ENCODE peak calls at places on chromosomes 3 and 15, in five cellular contexts. U, J, S, B and A are unnamed samples.

GRCh38 chr15:22979699-22980188 is 424 bp downstream of the CYFIP1 start:
- DNase-seq in U (peak), J (no peak), S (no peak), B (no peak), A (no peak)

GRCh38 chr3:44468572-44469520 is 8.6 kb downstream of the ZNF445 start:
- DNase-seq in U (no peak), J (no peak), S (no peak), B (no peak), A (no peak)

GRCh38 chr3:79361748-79362378 is 405.9 kb downstream of the ROBO1 start:
- DNase-seq in U (peak), J (no peak), S (no peak), B (peak), A (no peak)

GRCh38 chr15:52011711-52012144 is 7.3 kb upstream of the MAPK6 start:
- DNase-seq in U (no peak), J (no peak), S (no peak), B (peak), A (no peak)

GRCh38 chr3:122944671-122945151 is 82.9 kb downstream of the SEMA5B start:
- DNase-seq in U (no peak), J (no peak), S (no peak), B (no peak), A (no peak)

GRCh38 chr3:49260711-49261357 is 16.2 kb downstream of the C3orf62 start:
- DNase-seq in U (no peak), J (no peak), S (no peak), B (peak), A (no peak)

GRCh38 chr3:125990253-125990970 is 21.4 kb downstream of the ROPN1B start:
- DNase-seq in U (peak), J (peak), S (peak), B (peak), A (peak)

GRCh38 chr15:52392008-52392687 is 96.5 kb upstream of the MYO5C start:
- DNase-seq in U (no peak), J (peak), S (no peak), B (no peak), A (peak)

GRCh38 chr15:101244039-101244781 is 7.6 kb downstream of the CHSY1 start:
- DNase-seq in U (no peak), J (no peak), S (no peak), B (peak), A (no peak)

GRCh38 chr3:128228366-128228910 is 75.2 kb downstream of the EEFSEC start:
- DNase-seq in U (no peak), J (no peak), S (no peak), B (no peak), A (no peak)

GRCh38 chr3:96619475-96619874 is 194.9 kb upstream of the EPHA6 start:
- DNase-seq in U (no peak), J (no peak), S (no peak), B (no peak), A (no peak)

GRCh38 chr3:139629033-139629432 is 48.7 kb downstream of the NMNAT3 start:
- DNase-seq in U (peak), J (no peak), S (no peak), B (peak), A (no peak)

GRCh38 chr3:171541181-171541580 is 81.0 kb upstream of the TNIK start:
- DNase-seq in U (no peak), J (no peak), S (no peak), B (no peak), A (no peak)

GRCh38 chr3:13963137-13963886 is 83.4 kb upstream of the WNT7A start:
- DNase-seq in U (no peak), J (no peak), S (no peak), B (no peak), A (no peak)

GRCh38 chr15:65393557-65393956 is 15.8 kb upstream of the IGDCC3 start:
- DNase-seq in U (no peak), J (no peak), S (no peak), B (no peak), A (no peak)

GRCh38 chr3:171821778-171822358 is 11.6 kb upstream of the PLD1 start:
- DNase-seq in U (no peak), J (no peak), S (no peak), B (no peak), A (no peak)

GRCh38 chr3:30626443-30627181 is 20.2 kb downstream of the TGFBR2 start:
- DNase-seq in U (no peak), J (no peak), S (no peak), B (no peak), A (no peak)
- TF ChIP-seq SUZ12 in U (no peak), J (no peak), S (no peak), B (no peak), A (no peak)

GRCh38 chr3:9770276-9770812 is 597 bp upstream of the CAMK1 start:
- DNase-seq in U (no peak), J (no peak), S (no peak), B (peak), A (no peak)
- TF ChIP-seq SUZ12 in U (no peak), J (no peak), S (no peak), B (no peak), A (no peak)

GRCh38 chr3:169266351-169266750 is 397.2 kb downstream of the MECOM start:
- DNase-seq in U (no peak), J (no peak), S (no peak), B (no peak), A (no peak)
- TF ChIP-seq SUZ12 in U (no peak), J (no peak), S (no peak), B (no peak), A (no peak)

GRCh38 chr15:80242802-80243201 is 9.2 kb downstream of the CTXND1 start:
- DNase-seq in U (no peak), J (no peak), S (no peak), B (no peak), A (no peak)
- TF ChIP-seq SUZ12 in U (no peak), J (no peak), S (no peak), B (no peak), A (no peak)

DNA sequence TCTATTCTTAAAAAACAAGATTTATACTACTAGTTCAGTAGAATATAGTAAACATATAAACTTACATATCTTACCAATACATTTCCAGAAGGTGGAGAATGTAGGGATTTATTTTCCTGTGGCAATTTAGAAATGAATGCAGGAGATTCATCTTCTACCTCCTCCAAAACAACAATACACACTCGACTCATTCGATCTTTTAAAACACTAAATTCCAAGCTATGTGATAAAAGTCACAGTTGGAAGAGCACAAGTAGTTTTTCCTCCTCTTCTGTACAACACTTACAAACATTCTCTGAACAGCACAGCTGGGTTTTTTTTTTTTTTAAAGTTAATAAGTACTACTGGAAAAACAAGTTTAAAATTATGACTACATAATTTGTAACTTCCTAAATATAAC is 1.4 kb downstream of the ANKRD28 start:
- DNase-seq in U (no peak), J (no peak), S (no peak), B (no peak), A (no peak)
- TF ChIP-seq SUZ12 in U (no peak), J (no peak), S (no peak), B (no peak), A (no peak)

DNA sequence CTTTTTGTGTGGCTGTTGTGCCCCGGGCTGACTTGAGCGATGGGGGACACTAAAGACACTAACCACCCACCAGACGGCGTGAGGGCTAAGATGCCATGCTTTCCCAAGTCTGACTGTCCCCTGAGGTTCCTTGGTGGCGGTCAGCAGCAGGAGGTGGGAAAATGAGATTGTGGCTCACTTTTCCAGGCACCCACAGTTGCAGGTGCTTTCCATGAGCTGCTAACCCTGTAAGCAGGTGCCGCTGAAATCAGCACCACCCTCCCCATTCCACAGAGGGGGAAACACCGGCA is 17.7 kb downstream of the PRR23E start:
- DNase-seq in U (no peak), J (no peak), S (no peak), B (no peak), A (no peak)
- TF ChIP-seq SUZ12 in U (no peak), J (no peak), S (no peak), B (no peak), A (no peak)

GRCh38 chr15:68653795-68654194 is 75.0 kb downstream of the CORO2B start:
- DNase-seq in U (no peak), J (no peak), S (no peak), B (no peak), A (no peak)

GRCh38 chr15:68654786-68655560 is 76.2 kb downstream of the CORO2B start:
- DNase-seq in U (no peak), J (no peak), S (no peak), B (no peak), A (no peak)

GRCh38 chr15:68653031-68653635 is 74.3 kb downstream of the CORO2B start:
- DNase-seq in U (no peak), J (no peak), S (no peak), B (no peak), A (no peak)

GRCh38 chr15:68650901-68651709 is 72.3 kb downstream of the CORO2B start:
- DNase-seq in U (peak), J (peak), S (no peak), B (peak), A (peak)

DNA sequence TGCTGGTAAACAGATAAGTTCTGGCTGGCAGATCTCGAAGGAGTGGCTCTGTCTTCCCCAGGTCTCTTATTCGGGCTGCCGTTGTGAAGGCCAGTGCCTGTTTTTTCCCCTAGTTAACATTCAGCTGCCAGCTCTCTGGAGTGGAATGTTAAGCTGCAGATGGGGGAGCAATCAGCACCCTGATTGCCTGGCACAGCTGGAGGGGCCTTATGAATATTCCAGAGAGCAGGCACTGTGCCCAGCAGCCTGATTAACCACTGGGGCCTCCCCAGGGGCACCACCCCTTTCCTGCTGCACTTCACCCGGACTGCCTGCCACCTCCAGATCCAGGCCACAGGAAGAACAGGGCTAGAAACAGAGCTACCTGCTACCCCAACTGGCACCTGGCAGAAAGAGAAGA is 73.3 kb downstream of the CORO2B start:
- DNase-seq in U (no peak), J (no peak), S (no peak), B (no peak), A (no peak)
- TF ChIP-seq SUZ12 in U (no peak), J (no peak), S (no peak), B (no peak), A (no peak)

GRCh38 chr15:25783607-25784131 is 79.5 kb downstream of the ATP10A start:
- DNase-seq in U (peak), J (peak), S (no peak), B (no peak), A (peak)
- TF ChIP-seq SUZ12 in U (no peak), J (no peak), S (no peak), B (no peak), A (no peak)